ENCODE peak calls at places on chromosome 18, in nine cellular contexts. One of them, this sample, is unnamed.

GRCh38 chr18:73136134-73136533 is 268.3 kb upstream of the NETO1 start:
- DNase-seq in body of pancreas: no peak
- DNase-seq in spleen: no peak
- DNase-seq in adrenal gland: no peak
- DNase-seq in A549: no peak
- DNase-seq in heart left ventricle: no peak
- DNase-seq in transverse colon: no peak
- DNase-seq in sigmoid colon: no peak
- DNase-seq in lower leg skin: no peak
- DNase-seq in this sample: peak

GRCh38 chr18:23194150-23194968 is 59.1 kb downstream of the CABLES1 start:
- DNase-seq in A549: no peak
- DNase-seq in heart left ventricle: no peak
- DNase-seq in body of pancreas: no peak
- DNase-seq in sigmoid colon: no peak
- DNase-seq in lower leg skin: no peak
- DNase-seq in transverse colon: no peak
- DNase-seq in adrenal gland: no peak
- DNase-seq in spleen: no peak
- DNase-seq in this sample: no peak

GRCh38 chr18:11454021-11454420 is 155.4 kb upstream of the SLC35G4 start:
- DNase-seq in sigmoid colon: no peak
- DNase-seq in lower leg skin: no peak
- DNase-seq in A549: no peak
- DNase-seq in heart left ventricle: no peak
- DNase-seq in spleen: no peak
- DNase-seq in body of pancreas: no peak
- DNase-seq in transverse colon: no peak
- DNase-seq in adrenal gland: no peak
- DNase-seq in this sample: no peak

GRCh38 chr18:42028232-42028832 is 73.3 kb downstream of the PIK3C3 start:
- DNase-seq in A549: peak
- DNase-seq in transverse colon: no peak
- DNase-seq in sigmoid colon: no peak
- DNase-seq in adrenal gland: no peak
- DNase-seq in body of pancreas: peak
- DNase-seq in heart left ventricle: no peak
- DNase-seq in spleen: no peak
- DNase-seq in lower leg skin: no peak
- DNase-seq in this sample: peak

GRCh38 chr18:39527465-39527864 is 1961.9 kb upstream of the CELF4 start:
- DNase-seq in spleen: no peak
- DNase-seq in transverse colon: no peak
- DNase-seq in body of pancreas: no peak
- DNase-seq in adrenal gland: no peak
- DNase-seq in lower leg skin: no peak
- DNase-seq in heart left ventricle: no peak
- DNase-seq in sigmoid colon: no peak
- DNase-seq in A549: no peak
- DNase-seq in this sample: no peak

GRCh38 chr18:47184419-47185050 is 8.4 kb upstream of the IER3IP1 start:
- DNase-seq in A549: peak
- DNase-seq in lower leg skin: no peak
- DNase-seq in body of pancreas: peak
- DNase-seq in transverse colon: no peak
- DNase-seq in heart left ventricle: no peak
- DNase-seq in adrenal gland: peak
- DNase-seq in spleen: no peak
- DNase-seq in sigmoid colon: peak
- DNase-seq in this sample: peak

GRCh38 chr18:26516964-26517363 is 31.4 kb downstream of the KCTD1 start:
- DNase-seq in spleen: no peak
- DNase-seq in lower leg skin: no peak
- DNase-seq in sigmoid colon: no peak
- DNase-seq in A549: no peak
- DNase-seq in transverse colon: no peak
- DNase-seq in adrenal gland: peak
- DNase-seq in heart left ventricle: no peak
- DNase-seq in body of pancreas: no peak
- DNase-seq in this sample: no peak

GRCh38 chr18:9055626-9056025 is 46.9 kb upstream of the NDUFV2 start:
- DNase-seq in spleen: no peak
- DNase-seq in sigmoid colon: no peak
- DNase-seq in A549: no peak
- DNase-seq in adrenal gland: no peak
- DNase-seq in heart left ventricle: no peak
- DNase-seq in body of pancreas: no peak
- DNase-seq in lower leg skin: no peak
- DNase-seq in transverse colon: no peak
- DNase-seq in this sample: no peak

GRCh38 chr18:7904529-7904928 is 337.4 kb downstream of the PTPRM start:
- DNase-seq in heart left ventricle: no peak
- DNase-seq in transverse colon: no peak
- DNase-seq in lower leg skin: no peak
- DNase-seq in body of pancreas: no peak
- DNase-seq in A549: peak
- DNase-seq in sigmoid colon: no peak
- DNase-seq in adrenal gland: no peak
- DNase-seq in spleen: no peak
- DNase-seq in this sample: no peak

GRCh38 chr18:25351773-25352628 is at the start of gene ZNF521:
- DNase-seq in spleen: peak
- DNase-seq in body of pancreas: peak
- DNase-seq in transverse colon: peak
- DNase-seq in lower leg skin: peak
- DNase-seq in A549: peak
- DNase-seq in sigmoid colon: peak
- DNase-seq in heart left ventricle: peak
- DNase-seq in adrenal gland: peak
- DNase-seq in this sample: peak
- TF ChIP-seq POLR2A in spleen: no peak
- TF ChIP-seq POLR2A in body of pancreas: peak
- TF ChIP-seq POLR2A in transverse colon: peak
- TF ChIP-seq POLR2A in lower leg skin: no peak
- TF ChIP-seq POLR2A in A549: no peak
- TF ChIP-seq POLR2A in sigmoid colon: no peak
- TF ChIP-seq POLR2A in heart left ventricle: peak
- TF ChIP-seq POLR2A in adrenal gland: peak
- TF ChIP-seq POLR2A in this sample: no peak

GRCh38 chr18:75131455-75132000 is 77.4 kb downstream of the PTGR3 start:
- DNase-seq in spleen: peak
- DNase-seq in body of pancreas: no peak
- DNase-seq in A549: no peak
- DNase-seq in heart left ventricle: no peak
- DNase-seq in sigmoid colon: no peak
- DNase-seq in lower leg skin: no peak
- DNase-seq in transverse colon: no peak
- DNase-seq in adrenal gland: no peak
- DNase-seq in this sample: no peak
- H3K4me3 ChIP-seq in spleen: no peak
- H3K4me3 ChIP-seq in body of pancreas: no peak
- H3K4me3 ChIP-seq in A549: no peak
- H3K4me3 ChIP-seq in heart left ventricle: peak
- H3K4me3 ChIP-seq in sigmoid colon: no peak
- H3K4me3 ChIP-seq in lower leg skin: no peak
- H3K4me3 ChIP-seq in transverse colon: no peak
- H3K4me3 ChIP-seq in adrenal gland: no peak
- H3K4me3 ChIP-seq in this sample: no peak

GRCh38 chr18:31942999-31943894 is at the start of gene TRAPPC8:
- DNase-seq in body of pancreas: peak
- DNase-seq in A549: peak
- DNase-seq in lower leg skin: peak
- DNase-seq in spleen: peak
- DNase-seq in transverse colon: peak
- DNase-seq in heart left ventricle: peak
- DNase-seq in adrenal gland: peak
- DNase-seq in sigmoid colon: peak
- DNase-seq in this sample: peak

GRCh38 chr18:31941010-31941809 is 1.7 kb downstream of the TRAPPC8 start:
- DNase-seq in adrenal gland: no peak
- DNase-seq in A549: no peak
- DNase-seq in lower leg skin: no peak
- DNase-seq in transverse colon: no peak
- DNase-seq in heart left ventricle: no peak
- DNase-seq in body of pancreas: no peak
- DNase-seq in sigmoid colon: no peak
- DNase-seq in spleen: no peak
- DNase-seq in this sample: no peak

GRCh38 chr18:31946305-31947046 is 3.5 kb upstream of the TRAPPC8 start:
- DNase-seq in adrenal gland: no peak
- DNase-seq in sigmoid colon: no peak
- DNase-seq in heart left ventricle: no peak
- DNase-seq in transverse colon: no peak
- DNase-seq in A549: no peak
- DNase-seq in body of pancreas: no peak
- DNase-seq in lower leg skin: peak
- DNase-seq in spleen: no peak
- DNase-seq in this sample: no peak

GRCh38 chr18:31943895-31944816 is 1.2 kb upstream of the TRAPPC8 start:
- DNase-seq in sigmoid colon: no peak
- DNase-seq in heart left ventricle: no peak
- DNase-seq in lower leg skin: no peak
- DNase-seq in A549: no peak
- DNase-seq in adrenal gland: no peak
- DNase-seq in body of pancreas: no peak
- DNase-seq in spleen: no peak
- DNase-seq in transverse colon: no peak
- DNase-seq in this sample: peak

GRCh38 chr18:31942301-31942998 is 478 bp downstream of the TRAPPC8 start:
- DNase-seq in body of pancreas: no peak
- DNase-seq in transverse colon: peak
- DNase-seq in spleen: peak
- DNase-seq in sigmoid colon: peak
- DNase-seq in lower leg skin: peak
- DNase-seq in adrenal gland: peak
- DNase-seq in A549: peak
- DNase-seq in heart left ventricle: peak
- DNase-seq in this sample: peak
- TF ChIP-seq POLR2A in body of pancreas: no peak
- TF ChIP-seq POLR2A in transverse colon: no peak
- TF ChIP-seq POLR2A in spleen: no peak
- TF ChIP-seq POLR2A in sigmoid colon: no peak
- TF ChIP-seq POLR2A in lower leg skin: no peak
- TF ChIP-seq POLR2A in adrenal gland: peak
- TF ChIP-seq POLR2A in A549: no peak
- TF ChIP-seq POLR2A in heart left ventricle: no peak
- TF ChIP-seq POLR2A in this sample: no peak

DNA sequence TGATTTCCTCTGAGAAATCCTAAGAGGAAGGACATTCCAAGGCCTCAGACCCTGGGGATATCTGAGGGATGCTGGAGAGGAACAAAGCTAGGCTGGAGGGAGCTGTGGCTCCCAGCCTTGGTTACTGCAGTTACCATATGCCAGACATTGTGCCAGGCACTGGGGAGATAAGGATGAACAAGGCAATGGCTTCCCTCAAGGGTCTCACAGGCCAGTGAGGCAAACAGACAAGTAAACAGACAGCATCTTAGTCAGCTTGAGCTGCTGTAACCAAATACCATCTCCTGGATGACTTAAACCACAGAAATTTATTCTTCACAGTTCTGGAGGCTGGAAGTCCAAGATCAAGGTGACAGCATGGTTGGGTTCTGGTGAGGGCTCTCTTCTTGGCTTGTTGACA is 91.8 kb downstream of the SKA1 start:
- DNase-seq in body of pancreas: no peak
- DNase-seq in heart left ventricle: no peak
- DNase-seq in lower leg skin: no peak
- DNase-seq in spleen: no peak
- DNase-seq in adrenal gland: no peak
- DNase-seq in A549: no peak
- DNase-seq in transverse colon: no peak
- DNase-seq in sigmoid colon: no peak
- DNase-seq in this sample: no peak
- H3K4me3 ChIP-seq in body of pancreas: no peak
- H3K4me3 ChIP-seq in heart left ventricle: no peak
- H3K4me3 ChIP-seq in lower leg skin: no peak
- H3K4me3 ChIP-seq in spleen: no peak
- H3K4me3 ChIP-seq in adrenal gland: no peak
- H3K4me3 ChIP-seq in A549: no peak
- H3K4me3 ChIP-seq in transverse colon: no peak
- H3K4me3 ChIP-seq in sigmoid colon: no peak
- H3K4me3 ChIP-seq in this sample: no peak

DNA sequence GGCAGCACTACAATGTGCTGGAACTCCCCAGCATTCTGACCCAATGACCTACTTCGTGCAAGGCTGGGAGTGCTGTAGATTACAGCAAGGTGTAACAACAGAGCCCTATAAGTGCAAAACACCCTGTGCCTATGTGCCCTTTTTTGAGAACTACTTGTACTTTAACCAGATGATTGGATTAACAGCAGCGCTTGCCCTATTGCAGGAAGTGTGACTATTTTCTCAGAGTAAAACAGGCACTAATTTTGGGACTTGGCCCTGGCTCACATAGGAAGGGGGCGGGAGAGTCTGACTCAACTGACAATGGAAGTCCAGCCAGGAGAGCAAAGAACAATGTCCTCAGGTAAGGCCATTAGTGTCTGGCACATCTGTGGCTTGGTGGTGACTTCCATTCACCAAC is 35.6 kb upstream of the RNF125 start:
- DNase-seq in body of pancreas: no peak
- DNase-seq in sigmoid colon: no peak
- DNase-seq in transverse colon: peak
- DNase-seq in heart left ventricle: peak
- DNase-seq in A549: no peak
- DNase-seq in spleen: no peak
- DNase-seq in lower leg skin: no peak
- DNase-seq in adrenal gland: no peak
- DNase-seq in this sample: no peak
- TF ChIP-seq POLR2A in body of pancreas: no peak
- TF ChIP-seq POLR2A in sigmoid colon: no peak
- TF ChIP-seq POLR2A in transverse colon: no peak
- TF ChIP-seq POLR2A in heart left ventricle: no peak
- TF ChIP-seq POLR2A in A549: no peak
- TF ChIP-seq POLR2A in spleen: no peak
- TF ChIP-seq POLR2A in lower leg skin: no peak
- TF ChIP-seq POLR2A in adrenal gland: no peak
- TF ChIP-seq POLR2A in this sample: no peak

This sample was measured in NB4.